ENCODE peak calls at places on chromosomes 6 and 20, in four cellular contexts. One of them, this sample, is unnamed.

GRCh38 chr6:5726976-5727718 is 279.6 kb downstream of the NRN1 start:
- DNase-seq in CD8-positive, alpha-beta T cell: no peak
- DNase-seq in substantia nigra: no peak
- DNase-seq in upper lobe of right lung: no peak
- DNase-seq in this sample: no peak

GRCh38 chr6:38077488-38078015 is 258.0 kb downstream of the ZFAND3 start:
- DNase-seq in CD8-positive, alpha-beta T cell: no peak
- DNase-seq in substantia nigra: no peak
- DNase-seq in upper lobe of right lung: no peak
- DNase-seq in this sample: no peak

GRCh38 chr6:78565997-78566396 is 301.4 kb upstream of the IRAK1BP1 start:
- DNase-seq in CD8-positive, alpha-beta T cell: no peak
- DNase-seq in substantia nigra: no peak
- DNase-seq in upper lobe of right lung: no peak
- DNase-seq in this sample: no peak

GRCh38 chr6:52566201-52566600 is 10.7 kb downstream of the TRAM2 start:
- DNase-seq in CD8-positive, alpha-beta T cell: no peak
- DNase-seq in substantia nigra: no peak
- DNase-seq in upper lobe of right lung: no peak
- DNase-seq in this sample: no peak

GRCh38 chr20:25090492-25091429 is 8.8 kb upstream of the VSX1 start:
- DNase-seq in CD8-positive, alpha-beta T cell: peak
- DNase-seq in substantia nigra: no peak
- DNase-seq in upper lobe of right lung: no peak
- DNase-seq in this sample: peak

GRCh38 chr6:107132330-107132954 is 17.1 kb upstream of the BEND3 start:
- DNase-seq in CD8-positive, alpha-beta T cell: peak
- DNase-seq in substantia nigra: no peak
- DNase-seq in upper lobe of right lung: no peak
- DNase-seq in this sample: peak

GRCh38 chr6:31035862-31036497 is 25.7 kb downstream of the MUC22 start:
- DNase-seq in CD8-positive, alpha-beta T cell: no peak
- DNase-seq in substantia nigra: no peak
- DNase-seq in upper lobe of right lung: no peak
- DNase-seq in this sample: no peak

GRCh38 chr6:170162011-170162770 is 128.7 kb downstream of the DLL1 start:
- DNase-seq in CD8-positive, alpha-beta T cell: no peak
- DNase-seq in substantia nigra: no peak
- DNase-seq in upper lobe of right lung: no peak
- DNase-seq in this sample: no peak

GRCh38 chr6:51657491-51657890 is 429.9 kb downstream of the PKHD1 start:
- DNase-seq in CD8-positive, alpha-beta T cell: no peak
- DNase-seq in substantia nigra: no peak
- DNase-seq in upper lobe of right lung: no peak
- DNase-seq in this sample: no peak

GRCh38 chr20:49477200-49477599 is 5.3 kb downstream of the KCNB1 start:
- DNase-seq in CD8-positive, alpha-beta T cell: no peak
- DNase-seq in substantia nigra: no peak
- DNase-seq in upper lobe of right lung: no peak
- DNase-seq in this sample: no peak

GRCh38 chr20:19885981-19886665 is 128.1 kb downstream of the RIN2 start:
- DNase-seq in CD8-positive, alpha-beta T cell: no peak
- DNase-seq in substantia nigra: peak
- DNase-seq in upper lobe of right lung: peak
- DNase-seq in this sample: no peak

GRCh38 chr6:164020142-164020541 is 605.6 kb downstream of the QKI start:
- DNase-seq in CD8-positive, alpha-beta T cell: no peak
- DNase-seq in substantia nigra: no peak
- DNase-seq in upper lobe of right lung: no peak
- DNase-seq in this sample: no peak

GRCh38 chr6:5522147-5522546 is 260.8 kb downstream of the FARS2 start:
- DNase-seq in CD8-positive, alpha-beta T cell: no peak
- DNase-seq in substantia nigra: no peak
- DNase-seq in upper lobe of right lung: no peak
- DNase-seq in this sample: no peak

GRCh38 chr6:42197574-42198362 is 3.0 kb upstream of the GUCA1B start:
- DNase-seq in CD8-positive, alpha-beta T cell: no peak
- DNase-seq in substantia nigra: no peak
- DNase-seq in upper lobe of right lung: no peak
- DNase-seq in this sample: no peak

GRCh38 chr6:33967966-33968724 is 164.3 kb upstream of the MLN start:
- DNase-seq in CD8-positive, alpha-beta T cell: no peak
- DNase-seq in substantia nigra: no peak
- DNase-seq in upper lobe of right lung: no peak
- DNase-seq in this sample: no peak

GRCh38 chr6:101705866-101706265 is 312.4 kb downstream of the GRIK2 start:
- DNase-seq in CD8-positive, alpha-beta T cell: no peak
- DNase-seq in substantia nigra: no peak
- DNase-seq in upper lobe of right lung: no peak
- DNase-seq in this sample: no peak

GRCh38 chr6:114000066-114000465 is 29.1 kb upstream of the HDAC2 start:
- DNase-seq in CD8-positive, alpha-beta T cell: no peak
- DNase-seq in substantia nigra: no peak
- DNase-seq in upper lobe of right lung: no peak
- DNase-seq in this sample: no peak

GRCh38 chr6:136284909-136285308 is 4.7 kb downstream of the BCLAF1 start:
- DNase-seq in CD8-positive, alpha-beta T cell: no peak
- DNase-seq in substantia nigra: no peak
- DNase-seq in upper lobe of right lung: no peak
- DNase-seq in this sample: no peak

GRCh38 chr6:38443341-38443740 is 196.4 kb downstream of the BTBD9 start:
- DNase-seq in CD8-positive, alpha-beta T cell: no peak
- DNase-seq in substantia nigra: peak
- DNase-seq in upper lobe of right lung: no peak
- DNase-seq in this sample: no peak

GRCh38 chr20:57458400-57459160 is 66.4 kb downstream of the CTCFL start:
- DNase-seq in CD8-positive, alpha-beta T cell: no peak
- DNase-seq in substantia nigra: peak
- DNase-seq in upper lobe of right lung: no peak
- DNase-seq in this sample: no peak

GRCh38 chr6:9620687-9621086 is 794.2 kb downstream of the TFAP2A start:
- DNase-seq in CD8-positive, alpha-beta T cell: no peak
- DNase-seq in substantia nigra: no peak
- DNase-seq in upper lobe of right lung: no peak
- DNase-seq in this sample: no peak

GRCh38 chr6:135830452-135830851 is 21.0 kb upstream of the PDE7B start:
- DNase-seq in CD8-positive, alpha-beta T cell: no peak
- DNase-seq in substantia nigra: no peak
- DNase-seq in upper lobe of right lung: no peak
- DNase-seq in this sample: no peak

GRCh38 chr6:166360243-166361079 is 18.1 kb upstream of the SFT2D1 start:
- DNase-seq in CD8-positive, alpha-beta T cell: no peak
- DNase-seq in substantia nigra: no peak
- DNase-seq in upper lobe of right lung: no peak
- DNase-seq in this sample: no peak

GRCh38 chr6:11430036-11430435 is 107.5 kb upstream of the TMEM170B start:
- DNase-seq in CD8-positive, alpha-beta T cell: no peak
- DNase-seq in substantia nigra: no peak
- DNase-seq in upper lobe of right lung: no peak
- DNase-seq in this sample: no peak

GRCh38 chr6:77463308-77463880 is at the start of gene HTR1B:
- DNase-seq in CD8-positive, alpha-beta T cell: no peak
- DNase-seq in substantia nigra: no peak
- DNase-seq in upper lobe of right lung: peak
- DNase-seq in this sample: no peak

GRCh38 chr20:56179051-56179450 is 69.5 kb upstream of the MC3R start:
- DNase-seq in CD8-positive, alpha-beta T cell: no peak
- DNase-seq in substantia nigra: no peak
- DNase-seq in upper lobe of right lung: no peak
- DNase-seq in this sample: no peak

GRCh38 chr20:18527836-18528235 is 20.1 kb downstream of the SEC23B start:
- DNase-seq in CD8-positive, alpha-beta T cell: no peak
- DNase-seq in substantia nigra: no peak
- DNase-seq in upper lobe of right lung: no peak
- DNase-seq in this sample: no peak

GRCh38 chr6:30705620-30706019 is 11.5 kb downstream of the MDC1 start:
- DNase-seq in CD8-positive, alpha-beta T cell: no peak
- DNase-seq in substantia nigra: no peak
- DNase-seq in upper lobe of right lung: no peak
- DNase-seq in this sample: no peak

GRCh38 chr6:147677647-147678046 is 169.2 kb downstream of the SAMD5 start:
- DNase-seq in CD8-positive, alpha-beta T cell: no peak
- DNase-seq in substantia nigra: no peak
- DNase-seq in upper lobe of right lung: no peak
- DNase-seq in this sample: no peak

GRCh38 chr6:126076992-126077664 is 90.8 kb downstream of the TRMT11 start:
- DNase-seq in CD8-positive, alpha-beta T cell: no peak
- DNase-seq in substantia nigra: no peak
- DNase-seq in upper lobe of right lung: no peak
- DNase-seq in this sample: no peak

GRCh38 chr6:44004625-44005506 is 122.4 kb downstream of the MRPL14 start:
- DNase-seq in CD8-positive, alpha-beta T cell: no peak
- DNase-seq in substantia nigra: peak
- DNase-seq in upper lobe of right lung: peak
- DNase-seq in this sample: no peak

GRCh38 chr20:24977797-24978196 is 14.8 kb downstream of the APMAP start:
- DNase-seq in CD8-positive, alpha-beta T cell: no peak
- DNase-seq in substantia nigra: peak
- DNase-seq in upper lobe of right lung: no peak
- DNase-seq in this sample: no peak

DNA sequence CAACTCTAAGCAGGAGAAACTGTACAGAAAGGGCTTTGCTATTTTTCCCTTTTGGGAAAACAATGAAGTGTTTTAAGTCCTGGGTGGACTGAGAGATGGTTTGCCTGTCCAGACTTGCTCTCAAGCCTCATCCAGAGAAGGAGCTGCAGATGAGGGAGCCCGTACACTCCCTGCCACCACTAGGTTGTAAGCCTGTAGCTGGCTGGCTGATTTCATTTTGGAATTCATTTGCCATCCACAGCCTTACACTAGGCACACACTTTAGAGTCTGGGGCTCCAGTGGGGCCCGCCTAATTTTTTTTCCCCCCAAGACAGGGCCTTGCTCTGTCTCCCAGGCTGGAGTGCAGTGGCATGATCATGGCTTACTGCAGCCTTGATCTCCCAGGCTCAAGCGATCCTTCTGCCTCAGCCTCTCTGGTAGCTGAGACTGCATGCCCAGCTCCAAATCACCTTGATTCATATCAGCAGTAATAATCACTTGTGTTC is 28.4 kb downstream of the POFUT1 start:
- DNase-seq in CD8-positive, alpha-beta T cell: no peak
- DNase-seq in substantia nigra: no peak
- DNase-seq in upper lobe of right lung: no peak
- DNase-seq in this sample: no peak
- H3K27ac ChIP-seq in CD8-positive, alpha-beta T cell: no peak
- H3K27ac ChIP-seq in substantia nigra: peak
- H3K27ac ChIP-seq in upper lobe of right lung: no peak
- H3K27ac ChIP-seq in this sample: no peak

GRCh38 chr6:25995507-25995906 is 32.9 kb downstream of the TRIM38 start:
- DNase-seq in CD8-positive, alpha-beta T cell: no peak
- DNase-seq in substantia nigra: no peak
- DNase-seq in upper lobe of right lung: no peak
- DNase-seq in this sample: no peak
- H3K27ac ChIP-seq in CD8-positive, alpha-beta T cell: no peak
- H3K27ac ChIP-seq in substantia nigra: no peak
- H3K27ac ChIP-seq in upper lobe of right lung: no peak
- H3K27ac ChIP-seq in this sample: no peak

GRCh38 chr6:90293319-90293937 is 3.2 kb downstream of the BACH2 start:
- DNase-seq in CD8-positive, alpha-beta T cell: no peak
- DNase-seq in substantia nigra: no peak
- DNase-seq in upper lobe of right lung: no peak
- DNase-seq in this sample: no peak
- H3K27ac ChIP-seq in CD8-positive, alpha-beta T cell: peak
- H3K27ac ChIP-seq in substantia nigra: no peak
- H3K27ac ChIP-seq in upper lobe of right lung: no peak
- H3K27ac ChIP-seq in this sample: peak

GRCh38 chr20:437787-438486 is 24.4 kb downstream of the TBC1D20 start:
- DNase-seq in CD8-positive, alpha-beta T cell: peak
- DNase-seq in substantia nigra: no peak
- DNase-seq in upper lobe of right lung: no peak
- DNase-seq in this sample: no peak
- H3K27ac ChIP-seq in CD8-positive, alpha-beta T cell: no peak
- H3K27ac ChIP-seq in substantia nigra: no peak
- H3K27ac ChIP-seq in upper lobe of right lung: peak
- H3K27ac ChIP-seq in this sample: no peak

GRCh38 chr20:36372671-36373070 is 66.5 kb downstream of the DLGAP4 start:
- DNase-seq in CD8-positive, alpha-beta T cell: no peak
- DNase-seq in substantia nigra: no peak
- DNase-seq in upper lobe of right lung: no peak
- DNase-seq in this sample: no peak

GRCh38 chr20:36374995-36375394 is 68.9 kb downstream of the DLGAP4 start:
- DNase-seq in CD8-positive, alpha-beta T cell: no peak
- DNase-seq in substantia nigra: no peak
- DNase-seq in upper lobe of right lung: no peak
- DNase-seq in this sample: no peak

GRCh38 chr20:36378686-36379085 is 72.5 kb downstream of the DLGAP4 start:
- DNase-seq in CD8-positive, alpha-beta T cell: no peak
- DNase-seq in substantia nigra: no peak
- DNase-seq in upper lobe of right lung: no peak
- DNase-seq in this sample: no peak

GRCh38 chr20:36373089-36373488 is 67.0 kb downstream of the DLGAP4 start:
- DNase-seq in CD8-positive, alpha-beta T cell: no peak
- DNase-seq in substantia nigra: no peak
- DNase-seq in upper lobe of right lung: no peak
- DNase-seq in this sample: no peak

DNA sequence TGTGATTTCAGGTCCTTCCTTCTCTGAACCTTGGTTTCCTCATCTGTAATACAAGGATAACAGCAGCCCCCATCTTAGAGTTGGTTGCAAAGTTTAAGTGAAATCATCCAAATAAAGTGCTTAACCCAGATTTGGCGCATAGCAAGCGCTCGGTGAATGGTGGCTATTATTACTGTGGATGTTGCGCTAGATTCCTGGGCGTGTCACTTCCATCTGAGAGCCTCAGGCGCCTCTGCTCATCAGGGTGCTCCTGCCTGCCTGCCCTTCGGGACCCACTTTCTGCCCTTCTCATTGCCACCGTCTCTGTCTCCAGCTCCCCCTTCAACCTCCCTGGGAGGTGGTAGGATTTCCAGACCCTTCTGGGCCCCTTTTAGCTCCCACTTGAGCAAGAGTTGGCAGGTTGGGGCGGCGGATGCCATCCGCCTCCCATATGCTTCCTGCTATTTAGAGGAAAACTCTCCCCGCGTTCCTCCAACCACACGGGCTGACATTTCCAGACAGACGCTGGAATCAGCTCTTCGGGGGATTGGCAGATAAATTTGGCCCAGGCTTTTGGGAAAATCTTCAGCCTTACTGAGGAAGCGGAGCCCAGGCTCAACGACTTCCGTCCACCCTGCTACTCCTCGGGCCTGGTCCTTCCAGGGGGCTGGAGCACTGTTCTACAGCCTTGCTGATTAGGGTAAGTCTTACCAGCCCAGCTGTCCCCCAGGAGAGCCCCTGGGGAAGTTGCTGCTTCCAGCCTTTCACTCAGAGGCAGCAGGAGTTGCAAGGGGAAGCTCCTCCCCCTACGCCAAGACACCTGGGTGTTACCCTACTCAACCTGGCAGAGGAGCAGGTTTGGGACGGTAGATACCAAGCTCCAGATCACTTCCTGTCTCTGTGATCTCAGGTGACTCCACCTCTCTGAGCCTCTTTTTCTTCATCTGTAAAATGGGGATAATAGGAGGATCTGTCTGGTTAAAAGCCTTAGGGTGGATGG is 71.5 kb downstream of the DLGAP4 start:
- DNase-seq in CD8-positive, alpha-beta T cell: no peak
- DNase-seq in substantia nigra: no peak
- DNase-seq in upper lobe of right lung: no peak
- DNase-seq in this sample: no peak
- H3K27ac ChIP-seq in CD8-positive, alpha-beta T cell: no peak
- H3K27ac ChIP-seq in substantia nigra: no peak
- H3K27ac ChIP-seq in upper lobe of right lung: no peak
- H3K27ac ChIP-seq in this sample: no peak

GRCh38 chr6:132490478-132491204 is 22.3 kb downstream of the STX7 start:
- DNase-seq in CD8-positive, alpha-beta T cell: no peak
- DNase-seq in substantia nigra: no peak
- DNase-seq in upper lobe of right lung: no peak
- DNase-seq in this sample: no peak
- H3K27ac ChIP-seq in CD8-positive, alpha-beta T cell: no peak
- H3K27ac ChIP-seq in substantia nigra: peak
- H3K27ac ChIP-seq in upper lobe of right lung: no peak
- H3K27ac ChIP-seq in this sample: no peak

This sample was measured in naive thymus-derived CD4-positive, alpha-beta T cell.